ENCODE peak calls at places on chromosomes 1 and 21, in six cellular contexts. W is fibroblast of mammary gland, V is spleen, X is MM.1S, F is stomach, B is activated B cell treated with CpG ODN at 0.5 μM for 24 hours. U is an unnamed sample.

GRCh38 chr1:190665045-190665444 is 187.4 kb upstream of the BRINP3 start:
- DNase-seq in W (no peak), V (no peak), X (no peak), F (no peak), B (no peak), U (no peak)

GRCh38 chr1:229325401-229325800 is 17.4 kb downstream of the CCSAP start:
- DNase-seq in W (no peak), V (no peak), X (no peak), F (no peak), B (no peak), U (no peak)

GRCh38 chr1:16067127-16067768 is 6.2 kb downstream of the FAM131C start:
- DNase-seq in W (no peak), V (no peak), X (no peak), F (peak; percentile 57), B (no peak), U (no peak)

GRCh38 chr1:184945034-184945433 is 29.3 kb downstream of the NIBAN1 start:
- DNase-seq in W (peak; percentile 42), V (no peak), X (no peak), F (no peak), B (no peak), U (peak; percentile 41)

GRCh38 chr1:159040206-159040605 is 30.5 kb downstream of the IFI16 start:
- DNase-seq in W (peak; percentile 39), V (no peak), X (no peak), F (no peak), B (no peak), U (no peak)

GRCh38 chr1:89927037-89927436 is 67.9 kb upstream of the ZNF326 start:
- DNase-seq in W (no peak), V (no peak), X (no peak), F (no peak), B (no peak), U (no peak)

GRCh38 chr1:29202584-29203340 is 21.1 kb upstream of the SRSF4 start:
- DNase-seq in W (peak; percentile 98), V (peak; percentile 96), X (peak; percentile 91), F (peak; percentile 98), B (peak; percentile 80), U (peak; percentile 66)

GRCh38 chr1:94832446-94832845 is 12.3 kb downstream of the SLC44A3 start:
- DNase-seq in W (peak; percentile 69), V (no peak), X (no peak), F (no peak), B (no peak), U (no peak)

GRCh38 chr1:185245466-185245865 is 71.6 kb downstream of the IVNS1ABP start:
- DNase-seq in W (peak; percentile 14), V (no peak), X (no peak), F (no peak), B (no peak), U (no peak)

GRCh38 chr1:158180741-158181576 is at the start of gene CD1D:
- DNase-seq in W (peak; percentile 4), V (peak; percentile 89), X (no peak), F (no peak), B (peak; percentile 41), U (peak; percentile 57)

GRCh38 chr1:33347650-33347992 is 26.7 kb upstream of the A3GALT2 start:
- DNase-seq in W (peak; percentile 68), V (no peak), X (no peak), F (no peak), B (no peak), U (no peak)

GRCh38 chr1:30778156-30778978 is 20.8 kb upstream of the LAPTM5 start:
- DNase-seq in W (peak; percentile 90), V (peak; percentile 59), X (no peak), F (peak; percentile 44), B (no peak), U (no peak)

GRCh38 chr1:34930702-34931071 is 1.2 kb upstream of the DLGAP3 start:
- DNase-seq in W (no peak), V (no peak), X (no peak), F (no peak), B (no peak), U (no peak)

GRCh38 chr1:116033322-116033721 is 57.0 kb downstream of the SLC22A15 start:
- DNase-seq in W (no peak), V (no peak), X (no peak), F (no peak), B (no peak), U (no peak)

GRCh38 chr1:236388332-236388731 is 5.8 kb upstream of the EDARADD start:
- DNase-seq in W (no peak), V (no peak), X (no peak), F (no peak), B (no peak), U (no peak)

GRCh38 chr1:182699673-182700350 is 15.4 kb upstream of the RGS8 start:
- DNase-seq in W (no peak), V (no peak), X (no peak), F (no peak), B (no peak), U (no peak)

GRCh38 chr1:212606734-212607205 is 1.8 kb upstream of the ATF3 start:
- DNase-seq in W (no peak), V (peak; percentile 83), X (peak; percentile 74), F (peak; percentile 89), B (peak; percentile 44), U (no peak)

GRCh38 chr1:59432531-59433439 is 135.9 kb downstream of the FGGY start:
- DNase-seq in W (no peak), V (no peak), X (no peak), F (no peak), B (no peak), U (peak; percentile 43)

GRCh38 chr1:183957216-183957830 is 80.2 kb downstream of the COLGALT2 start:
- DNase-seq in W (no peak), V (no peak), X (no peak), F (no peak), B (no peak), U (no peak)

GRCh38 chr1:65334081-65334480 is 24.7 kb downstream of the DNAJC6 start:
- DNase-seq in W (no peak), V (no peak), X (no peak), F (no peak), B (no peak), U (no peak)

GRCh38 chr1:246284021-246284420 is 223.1 kb downstream of the SMYD3 start:
- DNase-seq in W (no peak), V (no peak), X (no peak), F (no peak), B (no peak), U (no peak)

GRCh38 chr1:162696286-162696862 is 64.1 kb downstream of the DDR2 start:
- DNase-seq in W (peak; percentile 95), V (no peak), X (no peak), F (peak; percentile 60), B (no peak), U (no peak)

GRCh38 chr1:169186106-169186505 is 79.6 kb downstream of the ATP1B1 start:
- DNase-seq in W (no peak), V (no peak), X (no peak), F (no peak), B (no peak), U (no peak)

GRCh38 chr1:246291141-246291540 is 215.9 kb downstream of the SMYD3 start:
- DNase-seq in W (no peak), V (no peak), X (no peak), F (no peak), B (no peak), U (no peak)

GRCh38 chr1:50232271-50232670 is 123.6 kb downstream of the ELAVL4 start:
- DNase-seq in W (no peak), V (no peak), X (no peak), F (no peak), B (no peak), U (no peak)

GRCh38 chr1:197464039-197464438 is 196.0 kb downstream of the CRB1 start:
- DNase-seq in W (peak; percentile 75), V (no peak), X (no peak), F (no peak), B (no peak), U (no peak)

GRCh38 chr1:97918961-97919360 is 1.9 kb downstream of the DPYD start:
- DNase-seq in W (no peak), V (no peak), X (no peak), F (no peak), B (no peak), U (no peak)

GRCh38 chr1:17852383-17852782 is 97.2 kb downstream of the ACTL8 start:
- DNase-seq in W (no peak), V (peak; percentile 44), X (no peak), F (no peak), B (no peak), U (no peak)

GRCh38 chr1:17853241-17853640 is 98.1 kb downstream of the ACTL8 start:
- DNase-seq in W (no peak), V (peak; percentile 51), X (no peak), F (no peak), B (no peak), U (no peak)

GRCh38 chr1:17845583-17845982 is 90.5 kb downstream of the ACTL8 start:
- DNase-seq in W (no peak), V (no peak), X (no peak), F (no peak), B (no peak), U (no peak)

GRCh38 chr1:17851075-17851474 is 95.9 kb downstream of the ACTL8 start:
- DNase-seq in W (peak; percentile 15), V (no peak), X (no peak), F (no peak), B (no peak), U (no peak)

GRCh38 chr1:17849216-17849615 is 94.1 kb downstream of the ACTL8 start:
- DNase-seq in W (peak; percentile 21), V (no peak), X (no peak), F (no peak), B (no peak), U (no peak)
- TF ChIP-seq CTCF in W (peak; percentile 48), V (no peak), X (no peak), F (no peak), B (no peak), U (no peak)

DNA sequence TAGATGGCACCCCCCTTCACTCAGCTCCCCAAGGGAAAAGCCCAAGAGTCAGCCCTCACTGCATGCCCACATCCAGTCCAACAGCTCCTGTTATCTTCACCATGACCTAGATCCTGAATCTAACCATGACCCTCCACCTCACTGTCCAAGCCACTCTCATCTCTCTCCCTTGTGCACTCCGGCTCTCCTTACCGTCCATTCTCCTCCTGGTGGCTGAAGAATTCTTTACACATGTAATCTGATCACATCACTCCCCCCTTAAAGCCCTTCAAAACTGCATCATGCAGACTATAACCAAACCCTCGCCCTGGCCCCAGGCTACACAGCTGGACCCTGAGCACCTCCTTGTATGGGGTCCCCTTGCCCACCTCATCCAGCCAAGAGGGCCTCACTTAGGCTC is 14.0 kb upstream of the PAQR7 start:
- DNase-seq in W (peak; percentile 16), V (peak; percentile 23), X (no peak), F (no peak), B (no peak), U (no peak)
- TF ChIP-seq CTCF in W (peak; percentile 11), V (no peak), X (no peak), F (no peak), B (no peak), U (no peak)

GRCh38 chr1:247576514-247576913 is 11.6 kb upstream of the OR2G2 start:
- DNase-seq in W (peak; percentile 1), V (no peak), X (peak; percentile 45), F (no peak), B (no peak), U (no peak)
- TF ChIP-seq CTCF in W (peak; percentile 24), V (peak; percentile 41), X (peak; percentile 56), F (no peak), B (no peak), U (peak; percentile 38)

DNA sequence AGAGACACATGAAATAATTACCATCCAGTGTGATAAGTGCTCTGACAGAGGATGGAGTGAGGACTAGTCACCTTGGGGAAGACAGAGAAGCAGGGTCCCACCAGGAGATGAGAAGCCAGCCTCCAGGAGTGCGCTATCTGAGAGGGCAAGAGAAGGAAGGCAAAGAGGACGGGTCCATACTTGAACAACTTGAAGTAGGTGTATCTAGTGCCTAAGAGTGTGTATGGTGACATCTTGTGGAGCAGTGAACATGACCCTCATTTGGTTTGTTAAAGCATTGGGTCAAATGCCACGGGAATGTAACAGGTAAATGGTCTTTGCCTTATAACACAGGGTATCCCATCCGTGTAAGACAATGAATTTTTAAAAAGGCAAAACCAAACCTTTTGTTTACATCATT is 39.8 kb downstream of the MRPL39 start:
- DNase-seq in W (no peak), V (no peak), X (no peak), F (no peak), B (no peak), U (no peak)
- TF ChIP-seq CTCF in W (no peak), V (no peak), X (no peak), F (no peak), B (no peak), U (peak; percentile 33)

U was measured in GM06990.